ENCODE peak calls at places on chromosome 16, in six cellular contexts. P is suprapubic skin, K is cardiac muscle cell, I is H1, A is iPS DF 6.9, T is prostate gland. Y is an unnamed sample.

GRCh38 chr16:85982563-85982939 is 83.6 kb downstream of the IRF8 start:
- DNase-seq in T (no peak), I (no peak), P (no peak), A (no peak), K (no peak), Y (no peak)

GRCh38 chr16:27205436-27206065 is 2.2 kb downstream of the KDM8 start:
- DNase-seq in P (no peak), K (no peak), A (no peak), I (no peak), T (no peak), Y (no peak)

GRCh38 chr16:3020247-3020603 is at the start of gene TNFRSF12A:
- DNase-seq in T (peak), P (no peak), A (no peak), K (peak), I (no peak), Y (peak)

GRCh38 chr16:67092227-67092626 is 17.5 kb upstream of the PHAF1 start:
- DNase-seq in K (peak), P (no peak), A (no peak), T (no peak), I (no peak), Y (no peak)

GRCh38 chr16:15572329-15573001 is 70.5 kb downstream of the MARF1 start:
- DNase-seq in K (peak), I (no peak), P (no peak), T (no peak), A (no peak), Y (no peak)

GRCh38 chr16:67543582-67543981 is 15.0 kb downstream of the RIPOR1 start:
- DNase-seq in I (no peak), P (no peak), A (no peak), T (no peak), K (no peak), Y (no peak)

GRCh38 chr16:74837056-74837455 is 62.4 kb upstream of the FA2H start:
- DNase-seq in A (no peak), I (no peak), P (peak), T (peak), K (no peak), Y (no peak)

GRCh38 chr16:3819741-3820724 is 60.5 kb downstream of the CREBBP start:
- DNase-seq in I (no peak), K (peak), P (no peak), A (no peak), T (peak), Y (no peak)

GRCh38 chr16:10584956-10585561 is 4.7 kb upstream of the EMP2 start:
- DNase-seq in I (no peak), A (no peak), K (no peak), P (no peak), T (no peak), Y (no peak)

GRCh38 chr16:68908000-68908313 is 64.6 kb downstream of the TANGO6 start:
- DNase-seq in A (no peak), K (no peak), T (no peak), P (no peak), I (no peak), Y (no peak)

GRCh38 chr16:31224092-31224955 is 7.4 kb upstream of the PYDC1 start:
- DNase-seq in I (no peak), A (no peak), P (no peak), T (no peak), K (no peak), Y (no peak)

GRCh38 chr16:24748242-24748641 is 18.8 kb downstream of the TNRC6A start:
- DNase-seq in A (no peak), I (no peak), T (peak), K (peak), P (no peak), Y (no peak)

GRCh38 chr16:63581560-63581959 is 1540.3 kb downstream of the CDH11 start:
- DNase-seq in A (no peak), P (no peak), K (peak), I (no peak), T (no peak), Y (no peak)

GRCh38 chr16:72626623-72627022 is 421.3 kb downstream of the ZFHX3 start:
- DNase-seq in P (no peak), K (no peak), A (no peak), T (no peak), I (no peak), Y (no peak)

GRCh38 chr16:17235147-17235817 is 235.5 kb downstream of the XYLT1 start:
- DNase-seq in K (no peak), T (no peak), A (no peak), P (no peak), I (no peak), Y (no peak)

GRCh38 chr16:6889106-6889505 is 443.5 kb upstream of the RBFOX1 start:
- DNase-seq in A (no peak), I (no peak), K (no peak), T (no peak), P (no peak), Y (no peak)

GRCh38 chr16:14050297-14051027 is 20.7 kb upstream of the MRTFB start:
- DNase-seq in T (no peak), A (peak), K (peak), P (no peak), I (peak), Y (no peak)

GRCh38 chr16:67170168-67170947 is at the start of gene NOL3:
- DNase-seq in K (peak), T (peak), A (no peak), P (no peak), I (no peak), Y (peak)

GRCh38 chr16:67528222-67528869 is at the start of gene RIPOR1:
- DNase-seq in T (no peak), P (no peak), K (peak), I (no peak), A (no peak), Y (no peak)

GRCh38 chr16:4176794-4177438 is 60.7 kb upstream of the ADCY9 start:
- DNase-seq in K (peak), T (no peak), P (no peak), A (no peak), I (no peak), Y (no peak)

GRCh38 chr16:68901910-68902309 is 58.6 kb downstream of the TANGO6 start:
- DNase-seq in T (no peak), A (no peak), P (no peak), K (peak), I (no peak), Y (no peak)

GRCh38 chr16:74766729-74767128 is 7.9 kb downstream of the FA2H start:
- DNase-seq in I (no peak), A (no peak), T (no peak), K (no peak), P (no peak), Y (no peak)

GRCh38 chr16:47204736-47205499 is 61.2 kb upstream of the NETO2 start:
- DNase-seq in P (no peak), A (no peak), T (no peak), K (no peak), I (no peak), Y (no peak)

GRCh38 chr16:11896776-11897175 is 19.0 kb downstream of the GSPT1 start:
- DNase-seq in A (no peak), I (no peak), P (no peak), T (no peak), K (peak), Y (no peak)

GRCh38 chr16:84380405-84380804 is 12.1 kb downstream of the ATP2C2 start:
- DNase-seq in I (no peak), P (no peak), K (no peak), T (peak), A (no peak), Y (no peak)

GRCh38 chr16:10888320-10888937 is 11.4 kb downstream of the CIITA start:
- DNase-seq in P (no peak), K (no peak), A (no peak), I (no peak), T (no peak), Y (no peak)

GRCh38 chr16:10983175-10983558 is 38.8 kb downstream of the CLEC16A start:
- DNase-seq in I (no peak), A (no peak), T (no peak), K (no peak), P (no peak), Y (no peak)

GRCh38 chr16:11100239-11100750 is 155.7 kb downstream of the SOCS1 start:
- DNase-seq in K (peak), T (no peak), I (peak), A (peak), P (no peak), Y (peak)

GRCh38 chr16:28876973-28877641 is 1.2 kb upstream of the ATP2A1 start:
- DNase-seq in P (no peak), T (no peak), A (no peak), I (no peak), K (no peak), Y (no peak)

GRCh38 chr16:30113031-30113710 is at the start of gene GDPD3:
- DNase-seq in A (no peak), I (no peak), P (no peak), K (no peak), T (no peak), Y (no peak)

DNA sequence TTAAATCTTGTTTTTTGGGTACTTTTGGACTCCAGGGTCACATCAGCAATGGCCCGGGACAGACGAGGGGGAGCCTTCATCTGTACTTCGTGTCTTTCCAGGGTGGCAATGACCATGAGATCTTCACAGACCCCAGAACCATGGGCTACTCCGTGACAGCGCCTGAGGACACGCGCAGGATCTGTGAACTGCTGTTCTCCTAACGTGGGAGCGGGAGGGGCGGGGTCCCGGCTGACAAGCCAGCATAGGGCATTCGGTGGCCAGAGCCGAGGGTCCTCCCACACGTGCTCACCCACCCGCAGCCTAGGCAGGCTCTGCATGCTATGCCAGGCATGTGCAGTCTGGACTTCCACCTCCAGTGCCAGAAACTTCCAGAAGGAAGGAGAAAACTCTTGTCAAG is 21.2 kb downstream of the CARHSP1 start:
- DNase-seq in A (no peak), T (no peak), P (no peak), K (no peak), I (no peak), Y (no peak)
- H3K27ac ChIP-seq in A (no peak), T (no peak), P (no peak), K (no peak), I (no peak), Y (no peak)

GRCh38 chr16:57781349-57781740 is 20.9 kb downstream of the KIFC3 start:
- DNase-seq in T (no peak), K (no peak), I (no peak), A (no peak), P (no peak), Y (no peak)
- H3K27ac ChIP-seq in T (no peak), K (no peak), I (no peak), A (no peak), P (no peak), Y (no peak)

GRCh38 chr16:88814144-88814502 is 2.4 kb upstream of the APRT start:
- DNase-seq in P (no peak), T (no peak), I (no peak), K (no peak), A (no peak), Y (no peak)
- H3K27ac ChIP-seq in P (no peak), T (no peak), I (no peak), K (no peak), A (no peak), Y (no peak)

GRCh38 chr16:81901483-81901882 is 109.8 kb downstream of the SDR42E1 start:
- DNase-seq in K (no peak), A (no peak), I (no peak), T (peak), P (no peak), Y (no peak)
- H3K27ac ChIP-seq in K (no peak), A (no peak), I (no peak), T (no peak), P (no peak), Y (no peak)